ENCODE peak calls at places on chromosomes 2 and 18, in eight cellular contexts. Q, C, I, U, N, R, J and D are unnamed samples.

GRCh38 chr2:164621761-164622105 is 451 bp upstream of the GRB14 start:
- DNase-seq in Q (no peak), C (no peak), I (no peak), U (no peak), N (peak), R (peak), J (no peak), D (no peak)

GRCh38 chr18:63363951-63364350 is 3.1 kb downstream of the KDSR start:
- DNase-seq in Q (no peak), C (no peak), I (no peak), U (no peak), N (no peak), R (no peak), J (no peak), D (no peak)

GRCh38 chr2:30566675-30567074 is 119.6 kb downstream of the LCLAT1 start:
- DNase-seq in Q (no peak), C (no peak), I (peak), U (no peak), N (no peak), R (peak), J (no peak), D (no peak)

GRCh38 chr2:205372141-205372540 is 310.2 kb upstream of the NRP2 start:
- DNase-seq in Q (no peak), C (no peak), I (peak), U (no peak), N (no peak), R (no peak), J (no peak), D (no peak)

GRCh38 chr2:196607073-196607472 is 32.4 kb upstream of the CCDC150 start:
- DNase-seq in Q (no peak), C (peak), I (peak), U (no peak), N (peak), R (peak), J (no peak), D (no peak)

GRCh38 chr18:51191139-51191717 is 6.3 kb downstream of the MEX3C start:
- DNase-seq in Q (no peak), C (no peak), I (no peak), U (peak), N (no peak), R (no peak), J (no peak), D (no peak)

GRCh38 chr2:7379799-7380198 is 462.6 kb downstream of the RNF144A start:
- DNase-seq in Q (no peak), C (no peak), I (no peak), U (no peak), N (peak), R (no peak), J (no peak), D (peak)

GRCh38 chr2:42459296-42459695 is 34.5 kb downstream of the KCNG3 start:
- DNase-seq in Q (no peak), C (no peak), I (no peak), U (no peak), N (no peak), R (no peak), J (no peak), D (no peak)

GRCh38 chr2:191206613-191207471 is 38.4 kb upstream of the MYO1B start:
- DNase-seq in Q (no peak), C (no peak), I (no peak), U (no peak), N (no peak), R (no peak), J (no peak), D (no peak)

GRCh38 chr2:120313695-120314615 is 32.0 kb upstream of the INHBB start:
- DNase-seq in Q (no peak), C (peak), I (no peak), U (no peak), N (no peak), R (no peak), J (peak), D (peak)

GRCh38 chr2:60319031-60319547 is 234.4 kb downstream of the BCL11A start:
- DNase-seq in Q (no peak), C (no peak), I (no peak), U (no peak), N (no peak), R (no peak), J (no peak), D (no peak)

GRCh38 chr2:85255813-85256581 is 71.8 kb downstream of the TGOLN2 start:
- DNase-seq in Q (no peak), C (peak), I (peak), U (peak), N (no peak), R (peak), J (peak), D (peak)

GRCh38 chr2:100730290-100730868 is 89.6 kb upstream of the NPAS2 start:
- DNase-seq in Q (no peak), C (peak), I (peak), U (peak), N (no peak), R (peak), J (peak), D (peak)

GRCh38 chr2:174337337-174338154 is 2.8 kb downstream of the SP9 start:
- DNase-seq in Q (no peak), C (peak), I (peak), U (no peak), N (no peak), R (no peak), J (peak), D (no peak)

GRCh38 chr18:27185025-27185763 is at the start of gene CHST9:
- DNase-seq in Q (no peak), C (peak), I (no peak), U (no peak), N (no peak), R (no peak), J (peak), D (no peak)

GRCh38 chr2:31238126-31238905 is 4.4 kb downstream of the EHD3 start:
- DNase-seq in Q (peak), C (no peak), I (peak), U (no peak), N (no peak), R (no peak), J (no peak), D (no peak)